ENCODE peak calls at places on chromosomes 3 and 15, in six cellular contexts. One of them, this sample, is unnamed.

GRCh38 chr15:38563723-38564519 is 693 bp downstream of the RASGRP1 start:
- DNase-seq in thyroid gland: peak; percentile 69
- DNase-seq in ascending aorta: peak; percentile 79
- DNase-seq in Peyer's patch: peak; percentile 81
- DNase-seq in hepatocyte: peak; percentile 83
- DNase-seq in HCT116: peak; percentile 8
- DNase-seq in this sample: peak; percentile 85

GRCh38 chr15:38176155-38176554 is 76.5 kb upstream of the SPRED1 start:
- DNase-seq in thyroid gland: peak; percentile 22
- DNase-seq in ascending aorta: no peak
- DNase-seq in Peyer's patch: no peak
- DNase-seq in hepatocyte: no peak
- DNase-seq in HCT116: no peak
- DNase-seq in this sample: no peak

GRCh38 chr3:42535981-42536784 is 33.7 kb downstream of the VIPR1 start:
- DNase-seq in thyroid gland: peak; percentile 16
- DNase-seq in ascending aorta: no peak
- DNase-seq in Peyer's patch: peak; percentile 20
- DNase-seq in hepatocyte: peak; percentile 68
- DNase-seq in HCT116: no peak
- DNase-seq in this sample: peak; percentile 93

GRCh38 chr3:111277226-111277625 is 205.6 kb downstream of the NECTIN3 start:
- DNase-seq in thyroid gland: peak; percentile 6
- DNase-seq in ascending aorta: no peak
- DNase-seq in Peyer's patch: no peak
- DNase-seq in hepatocyte: peak; percentile 45
- DNase-seq in HCT116: no peak
- DNase-seq in this sample: peak; percentile 44

GRCh38 chr3:76566211-76566534 is 473.7 kb upstream of the ROBO2 start:
- DNase-seq in thyroid gland: no peak
- DNase-seq in ascending aorta: no peak
- DNase-seq in Peyer's patch: no peak
- DNase-seq in hepatocyte: peak; percentile 34
- DNase-seq in HCT116: no peak
- DNase-seq in this sample: no peak

GRCh38 chr15:59223736-59224135 is 17.1 kb downstream of the LDHAL6B start:
- DNase-seq in thyroid gland: peak; percentile 13
- DNase-seq in ascending aorta: no peak
- DNase-seq in Peyer's patch: no peak
- DNase-seq in hepatocyte: no peak
- DNase-seq in HCT116: no peak
- DNase-seq in this sample: no peak

GRCh38 chr15:40367038-40367672 is 9.1 kb downstream of the DISP2 start:
- DNase-seq in thyroid gland: peak; percentile 50
- DNase-seq in ascending aorta: no peak
- DNase-seq in Peyer's patch: no peak
- DNase-seq in hepatocyte: no peak
- DNase-seq in HCT116: no peak
- DNase-seq in this sample: no peak

GRCh38 chr3:143283432-143284128 is 164.0 kb downstream of the CHST2 start:
- DNase-seq in thyroid gland: no peak
- DNase-seq in ascending aorta: no peak
- DNase-seq in Peyer's patch: no peak
- DNase-seq in hepatocyte: no peak
- DNase-seq in HCT116: peak; percentile 21
- DNase-seq in this sample: no peak

GRCh38 chr3:61793056-61793455 is 231.7 kb downstream of the PTPRG start:
- DNase-seq in thyroid gland: no peak
- DNase-seq in ascending aorta: no peak
- DNase-seq in Peyer's patch: no peak
- DNase-seq in hepatocyte: no peak
- DNase-seq in HCT116: no peak
- DNase-seq in this sample: no peak

DNA sequence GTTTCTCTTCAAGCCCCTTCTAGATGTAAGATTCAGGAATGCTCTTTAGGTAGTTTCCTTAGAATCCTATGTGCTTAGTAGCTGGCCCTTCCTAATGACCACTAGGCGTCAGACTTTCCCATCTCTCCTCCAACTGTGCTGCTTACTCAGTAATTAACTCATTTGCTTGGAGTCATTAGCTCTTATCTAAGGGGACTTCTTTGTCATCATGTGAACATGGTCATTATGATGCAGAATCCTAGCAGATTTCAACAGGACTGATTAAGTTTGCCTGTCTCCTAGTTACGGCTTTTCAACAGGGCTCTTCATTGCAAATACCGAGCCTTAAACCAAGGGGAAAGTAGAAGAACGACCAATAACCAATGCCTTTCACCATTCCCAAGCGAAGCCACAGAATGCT is 46.4 kb downstream of the GJD2 start:
- DNase-seq in thyroid gland: no peak
- DNase-seq in ascending aorta: no peak
- DNase-seq in Peyer's patch: no peak
- DNase-seq in hepatocyte: peak; percentile 66
- DNase-seq in HCT116: peak; percentile 19
- DNase-seq in this sample: peak; percentile 42
- H3K27me3 ChIP-seq in thyroid gland: no peaks in the 10 kb centered on the region
- H3K27me3 ChIP-seq in ascending aorta: no peaks in the 10 kb centered on the region
- H3K27me3 ChIP-seq in Peyer's patch: no peaks in the 10 kb centered on the region
- H3K27me3 ChIP-seq in hepatocyte: peaks cover 12% of the 10 kb centered on the region
- H3K27me3 ChIP-seq in HCT116: peaks cover 76% of the 10 kb centered on the region
- H3K27me3 ChIP-seq in this sample: no peaks in the 10 kb centered on the region

DNA sequence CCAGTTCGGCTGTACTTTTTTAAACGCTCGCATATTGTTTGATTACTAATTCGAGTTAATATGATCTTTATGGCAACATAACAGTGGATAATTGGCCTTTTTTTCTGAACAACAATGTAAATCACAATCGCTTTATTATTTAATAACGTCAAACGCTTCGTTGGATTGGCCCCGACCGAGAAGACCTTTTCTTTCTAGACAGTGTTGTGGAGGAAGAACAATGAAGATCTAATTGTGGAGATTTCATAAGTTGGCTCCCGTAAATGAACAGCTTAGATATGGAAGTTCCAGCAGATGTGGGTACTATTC is 12.7 kb downstream of the SOX2 start:
- DNase-seq in thyroid gland: no peak
- DNase-seq in ascending aorta: no peak
- DNase-seq in Peyer's patch: no peak
- DNase-seq in hepatocyte: no peak
- DNase-seq in HCT116: no peak
- DNase-seq in this sample: no peak
- H3K4me3 ChIP-seq in thyroid gland: no peak overlapping the region
- H3K4me3 ChIP-seq in ascending aorta: no peak overlapping the region
- H3K4me3 ChIP-seq in Peyer's patch: no peak overlapping the region
- H3K4me3 ChIP-seq in hepatocyte: no peak overlapping the region
- H3K4me3 ChIP-seq in HCT116: no peak overlapping the region
- H3K4me3 ChIP-seq in this sample: no peak overlapping the region

GRCh38 chr15:66716668-66717025 is 14.6 kb downstream of the SMAD6 start:
- DNase-seq in thyroid gland: no peak
- DNase-seq in ascending aorta: no peak
- DNase-seq in Peyer's patch: no peak
- DNase-seq in hepatocyte: no peak
- DNase-seq in HCT116: no peak
- DNase-seq in this sample: no peak
- H3K36me3 ChIP-seq in thyroid gland: peaks cover 5% of the 10 kb centered on the region
- H3K36me3 ChIP-seq in ascending aorta: peaks cover 10% of the 10 kb centered on the region
- H3K36me3 ChIP-seq in Peyer's patch: no peaks in the 10 kb centered on the region
- H3K36me3 ChIP-seq in hepatocyte: no peaks in the 10 kb centered on the region
- H3K36me3 ChIP-seq in HCT116: no peaks in the 10 kb centered on the region
- H3K36me3 ChIP-seq in this sample: peaks cover 15% of the 10 kb centered on the region

DNA sequence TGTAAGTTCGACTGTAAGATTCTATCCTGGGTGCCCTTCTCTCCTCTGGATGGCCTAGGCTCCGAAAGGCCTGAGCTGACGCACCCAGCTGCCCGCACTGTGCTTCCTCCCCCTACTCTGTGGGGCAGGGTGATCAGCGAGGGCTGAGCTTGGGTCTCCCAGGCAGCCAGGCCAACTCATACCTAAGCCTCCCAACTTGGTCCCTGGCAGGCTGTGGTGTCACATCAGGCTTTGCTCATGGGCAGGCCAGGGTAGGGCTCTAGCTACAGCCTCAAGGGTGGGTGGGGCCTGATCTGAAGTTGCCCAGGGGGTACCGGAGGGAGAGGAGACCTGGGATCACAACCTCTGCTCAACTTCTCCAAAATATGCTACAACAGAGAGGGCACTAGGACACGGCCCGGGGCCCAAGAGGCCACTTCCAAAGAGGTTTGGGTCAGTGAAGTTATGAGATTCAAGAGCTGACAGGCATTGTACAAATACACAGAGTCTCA is 123.1 kb downstream of the ADCY5 start:
- DNase-seq in thyroid gland: no peak
- DNase-seq in ascending aorta: no peak
- DNase-seq in Peyer's patch: no peak
- DNase-seq in hepatocyte: no peak
- DNase-seq in HCT116: no peak
- DNase-seq in this sample: no peak
- H3K27me3 ChIP-seq in thyroid gland: no peaks in the 10 kb centered on the region
- H3K27me3 ChIP-seq in ascending aorta: no peaks in the 10 kb centered on the region
- H3K27me3 ChIP-seq in Peyer's patch: no peaks in the 10 kb centered on the region
- H3K27me3 ChIP-seq in hepatocyte: peaks cover 3% of the 10 kb centered on the region
- H3K27me3 ChIP-seq in HCT116: peaks cover 4% of the 10 kb centered on the region
- H3K27me3 ChIP-seq in this sample: no peaks in the 10 kb centered on the region

GRCh38 chr3:167113466-167113865 is 266.6 kb downstream of the ZBBX start:
- DNase-seq in thyroid gland: no peak
- DNase-seq in ascending aorta: no peak
- DNase-seq in Peyer's patch: no peak
- DNase-seq in hepatocyte: no peak
- DNase-seq in HCT116: no peak
- DNase-seq in this sample: no peak
- H3K4me3 ChIP-seq in thyroid gland: no peak overlapping the region
- H3K4me3 ChIP-seq in ascending aorta: no peak overlapping the region
- H3K4me3 ChIP-seq in Peyer's patch: no peak overlapping the region
- H3K4me3 ChIP-seq in hepatocyte: no peak overlapping the region
- H3K4me3 ChIP-seq in HCT116: no peak overlapping the region
- H3K4me3 ChIP-seq in this sample: no peak overlapping the region

DNA sequence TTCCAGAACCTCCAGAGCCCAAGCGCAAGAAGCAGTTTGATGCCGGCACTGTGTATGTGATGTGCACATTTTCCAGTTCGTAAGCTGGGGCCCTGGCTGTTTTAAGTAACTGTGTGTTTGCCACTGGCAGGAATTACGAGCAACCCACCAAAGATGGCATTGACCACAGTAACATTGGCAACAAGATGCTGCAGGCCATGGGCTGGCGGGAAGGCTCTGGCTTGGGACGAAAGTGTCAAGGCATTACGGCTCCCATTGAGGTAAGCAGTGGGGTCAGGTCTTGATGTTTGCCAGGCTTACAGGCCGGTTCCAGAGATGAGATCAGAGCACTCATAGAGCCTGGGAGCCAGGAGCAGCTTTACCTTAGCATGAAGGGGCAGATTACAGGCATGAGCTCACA is 28.4 kb downstream of the RBM5 start:
- DNase-seq in thyroid gland: no peak
- DNase-seq in ascending aorta: no peak
- DNase-seq in Peyer's patch: no peak
- DNase-seq in hepatocyte: no peak
- DNase-seq in HCT116: no peak
- DNase-seq in this sample: no peak
- H3K36me3 ChIP-seq in thyroid gland: peaks cover 79% of the 10 kb centered on the region
- H3K36me3 ChIP-seq in ascending aorta: peaks cover 85% of the 10 kb centered on the region
- H3K36me3 ChIP-seq in Peyer's patch: peaks cover 91% of the 10 kb centered on the region
- H3K36me3 ChIP-seq in hepatocyte: peaks cover 14% of the 10 kb centered on the region
- H3K36me3 ChIP-seq in HCT116: peaks cover 61% of the 10 kb centered on the region
- H3K36me3 ChIP-seq in this sample: peaks cover 48% of the 10 kb centered on the region